ENCODE peak calls at places on chromosome 16, in nine cellular contexts. E is Ammon's horn; A is central memory CD4-positive, alpha-beta T cell; K is AG10803; J is SIG-M5; F is NCI-H1092; W is AG08395; Y is GM12865; C is stimulated activated CD8-positive, alpha-beta memory T cell treated with anti-CD3 and anti-CD28 coated beads, Interleukin-15, amount 100 ng/mL, for 1 hour. L is an unnamed sample.

GRCh38 chr16:31202402-31203385 is at the start of gene PYCARD:
- DNase-seq in E (peak; percentile 49), A (no peak), K (peak; percentile 32), J (no peak), F (no peak), W (peak; percentile 78), Y (peak; percentile 61), C (no peak), L (no peak)

GRCh38 chr16:49478107-49478506 is 104.5 kb downstream of the C16orf78 start:
- DNase-seq in E (no peak), A (no peak), K (no peak), J (no peak), F (no peak), W (no peak), Y (peak; percentile 40), C (no peak), L (no peak)

GRCh38 chr16:30005341-30006094 is 5.3 kb downstream of the DOC2A start:
- DNase-seq in E (no peak), A (peak; percentile 21), K (peak; percentile 51), J (no peak), F (no peak), W (peak; percentile 79), Y (peak; percentile 53), C (no peak), L (peak; percentile 8)

GRCh38 chr16:19085679-19086200 is 18.3 kb downstream of the COQ7 start:
- DNase-seq in E (no peak), A (no peak), K (peak; percentile 14), J (no peak), F (no peak), W (no peak), Y (no peak), C (no peak), L (no peak)

GRCh38 chr16:74984194-74984669 is 691 bp downstream of the WDR59 start:
- DNase-seq in E (no peak), A (peak; percentile 32), K (peak; percentile 26), J (no peak), F (no peak), W (peak; percentile 16), Y (peak; percentile 54), C (no peak), L (no peak)

GRCh38 chr16:58317608-58318152 is 22.9 kb upstream of the PRSS54 start:
- DNase-seq in E (no peak), A (no peak), K (no peak), J (no peak), F (no peak), W (no peak), Y (no peak), C (no peak), L (no peak)

GRCh38 chr16:57675752-57676623 is 7.9 kb downstream of the ADGRG3 start:
- DNase-seq in E (no peak), A (no peak), K (no peak), J (no peak), F (no peak), W (no peak), Y (no peak), C (no peak), L (no peak)

GRCh38 chr16:4176794-4177438 is 60.7 kb upstream of the ADCY9 start:
- DNase-seq in E (peak; percentile 27), A (no peak), K (peak; percentile 57), J (no peak), F (no peak), W (peak; percentile 47), Y (peak; percentile 59), C (no peak), L (no peak)

GRCh38 chr16:24986512-24987303 is 28.5 kb downstream of the ARHGAP17 start:
- DNase-seq in E (peak; percentile 64), A (no peak), K (peak; percentile 86), J (no peak), F (no peak), W (peak; percentile 69), Y (no peak), C (no peak), L (no peak)

GRCh38 chr16:53945996-53946395 is 242.0 kb downstream of the FTO start:
- DNase-seq in E (peak; percentile 21), A (no peak), K (peak; percentile 56), J (no peak), F (no peak), W (peak; percentile 49), Y (peak; percentile 48), C (no peak), L (no peak)

GRCh38 chr16:88685156-88686061 is 898 bp downstream of the SNAI3 start:
- DNase-seq in E (no peak), A (no peak), K (peak; percentile 51), J (no peak), F (no peak), W (peak; percentile 76), Y (no peak), C (peak; percentile 56), L (peak; percentile 36)